ENCODE peak calls at places on chromosome 5, in five cellular contexts. G is OCI-LY7, C is MM.1S, K is PC-3, Z is SK-N-SH. J is an unnamed sample.

GRCh38 chr5:14429102-14429501 is 152.5 kb upstream of the OTULINL start:
- DNase-seq in G (no peak), C (no peak), K (no peak), Z (peak; percentile 59), J (no peak)

GRCh38 chr5:149322518-149322917 is 22.8 kb upstream of the GRPEL2 start:
- DNase-seq in G (no peak), C (no peak), K (no peak), Z (no peak), J (peak; percentile 45)

GRCh38 chr5:178590141-178590923 is at the start of gene COL23A1:
- DNase-seq in G (no peak), C (no peak), K (peak; percentile 40), Z (peak; percentile 90), J (peak; percentile 86)

GRCh38 chr5:88388476-88389170 is 120.0 kb upstream of the TMEM161B start:
- DNase-seq in G (no peak), C (no peak), K (no peak), Z (no peak), J (peak; percentile 95)

GRCh38 chr5:174832811-174833210 is 108.4 kb downstream of the MSX2 start:
- DNase-seq in G (no peak), C (no peak), K (no peak), Z (no peak), J (no peak)

GRCh38 chr5:176446884-176447537 is 1.2 kb upstream of the FAF2 start:
- DNase-seq in G (no peak), C (no peak), K (no peak), Z (no peak), J (peak; percentile 36)

GRCh38 chr5:33310471-33310870 is 130.3 kb upstream of the TARS1 start:
- DNase-seq in G (no peak), C (no peak), K (peak; percentile 86), Z (no peak), J (no peak)

GRCh38 chr5:168292783-168293696 is 1.6 kb downstream of the WWC1 start:
- DNase-seq in G (no peak), C (no peak), K (no peak), Z (peak; percentile 40), J (peak; percentile 54)

GRCh38 chr5:141135030-141135717 is at the start of gene PCDHB5:
- DNase-seq in G (no peak), C (no peak), K (no peak), Z (no peak), J (peak; percentile 94)

GRCh38 chr5:45622365-45622764 is 73.8 kb downstream of the HCN1 start:
- DNase-seq in G (no peak), C (no peak), K (no peak), Z (no peak), J (no peak)

GRCh38 chr5:153537225-153537624 is 46.8 kb downstream of the GRIA1 start:
- DNase-seq in G (no peak), C (no peak), K (no peak), Z (no peak), J (no peak)

GRCh38 chr5:39755452-39755851 is 330.7 kb upstream of the DAB2 start:
- DNase-seq in G (no peak), C (no peak), K (peak; percentile 32), Z (no peak), J (no peak)

GRCh38 chr5:154713615-154714125 is 41.5 kb upstream of the LARP1 start:
- DNase-seq in G (no peak), C (no peak), K (no peak), Z (no peak), J (peak; percentile 11)

GRCh38 chr5:109859537-109859936 is 169.8 kb downstream of the MAN2A1 start:
- DNase-seq in G (no peak), C (no peak), K (no peak), Z (no peak), J (no peak)

GRCh38 chr5:8461543-8461942 is 592.6 kb downstream of the MTRR start:
- DNase-seq in G (no peak), C (no peak), K (peak; percentile 29), Z (no peak), J (no peak)

GRCh38 chr5:8456846-8457186 is 587.9 kb downstream of the MTRR start:
- DNase-seq in G (no peak), C (no peak), K (no peak), Z (no peak), J (no peak)

GRCh38 chr5:8462565-8462964 is 593.6 kb downstream of the MTRR start:
- DNase-seq in G (no peak), C (no peak), K (peak; percentile 68), Z (no peak), J (no peak)

GRCh38 chr5:8458038-8458383 is 589.1 kb downstream of the MTRR start:
- DNase-seq in G (no peak), C (no peak), K (no peak), Z (no peak), J (peak; percentile 31)

GRCh38 chr5:8457187-8458037 is 588.5 kb downstream of the MTRR start:
- DNase-seq in G (no peak), C (no peak), K (no peak), Z (peak; percentile 97), J (peak; percentile 83)
- TF ChIP-seq EZH2phosphoT487 in G (no peak), C (no peak), K (no peak), Z (no peak), J (no peak)

DNA sequence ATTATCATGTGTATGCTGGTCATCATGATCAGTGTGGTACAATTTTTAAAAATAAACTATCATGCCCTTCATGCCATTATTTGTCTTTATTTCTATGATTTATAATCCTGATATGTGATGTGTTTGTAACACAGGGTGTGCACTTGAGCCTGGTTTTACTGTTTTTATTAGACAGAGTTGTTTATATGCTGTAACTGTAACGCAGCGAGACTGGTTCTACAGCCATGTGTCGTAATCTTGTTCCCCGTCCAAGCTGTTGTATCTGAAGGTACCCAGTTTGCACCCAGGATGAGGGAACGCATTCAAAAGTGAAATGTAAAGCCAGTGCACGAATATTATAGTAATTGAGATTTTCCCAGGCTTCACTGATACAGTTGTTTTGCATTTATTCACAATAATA is 28.2 kb downstream of the SNX18 start:
- DNase-seq in G (no peak), C (no peak), K (peak; percentile 29), Z (no peak), J (no peak)
- TF ChIP-seq EZH2phosphoT487 in G (no peak), C (no peak), K (no peak), Z (no peak), J (no peak)

GRCh38 chr5:180090769-180091546 is 19.4 kb upstream of the RNF130 start:
- DNase-seq in G (peak; percentile 36), C (peak; percentile 63), K (peak; percentile 54), Z (no peak), J (peak; percentile 89)
- TF ChIP-seq EZH2phosphoT487 in G (no peak), C (no peak), K (no peak), Z (no peak), J (no peak)

GRCh38 chr5:103450333-103451061 is 112.1 kb downstream of the NUDT12 start:
- DNase-seq in G (no peak), C (no peak), K (peak; percentile 87), Z (no peak), J (no peak)
- TF ChIP-seq EZH2phosphoT487 in G (no peak), C (no peak), K (no peak), Z (no peak), J (no peak)

DNA sequence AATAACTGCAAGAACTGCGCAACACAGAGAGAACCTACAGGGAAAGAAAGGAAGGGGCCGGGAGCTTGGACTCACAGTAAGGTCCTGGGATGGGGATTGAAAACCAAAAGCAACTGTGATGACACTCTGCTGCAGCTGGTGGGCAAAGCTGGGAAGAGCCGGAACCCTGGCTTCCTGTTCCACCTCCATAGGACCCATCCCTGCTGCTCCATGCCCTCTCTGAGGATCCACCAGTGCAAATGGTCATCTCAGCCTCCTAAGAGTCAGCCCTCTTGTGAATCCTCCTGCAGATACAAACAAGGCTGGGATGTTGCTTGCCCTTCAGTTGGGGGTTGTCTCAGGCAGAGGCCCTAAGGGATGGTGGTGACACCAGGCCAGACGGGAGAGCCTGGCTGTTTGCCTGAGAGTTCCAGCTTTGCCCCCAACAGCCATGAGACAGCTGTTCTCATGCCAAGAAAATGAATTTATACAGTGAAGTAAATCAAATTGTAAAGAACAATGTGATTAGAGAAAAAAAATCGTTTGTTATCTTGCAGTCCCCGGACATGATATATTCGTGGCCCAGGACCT is 90.8 kb downstream of the TENT4A start:
- DNase-seq in G (no peak), C (no peak), K (no peak), Z (peak; percentile 36), J (no peak)
- TF ChIP-seq EZH2phosphoT487 in G (no peak), C (no peak), K (no peak), Z (no peak), J (no peak)

DNA sequence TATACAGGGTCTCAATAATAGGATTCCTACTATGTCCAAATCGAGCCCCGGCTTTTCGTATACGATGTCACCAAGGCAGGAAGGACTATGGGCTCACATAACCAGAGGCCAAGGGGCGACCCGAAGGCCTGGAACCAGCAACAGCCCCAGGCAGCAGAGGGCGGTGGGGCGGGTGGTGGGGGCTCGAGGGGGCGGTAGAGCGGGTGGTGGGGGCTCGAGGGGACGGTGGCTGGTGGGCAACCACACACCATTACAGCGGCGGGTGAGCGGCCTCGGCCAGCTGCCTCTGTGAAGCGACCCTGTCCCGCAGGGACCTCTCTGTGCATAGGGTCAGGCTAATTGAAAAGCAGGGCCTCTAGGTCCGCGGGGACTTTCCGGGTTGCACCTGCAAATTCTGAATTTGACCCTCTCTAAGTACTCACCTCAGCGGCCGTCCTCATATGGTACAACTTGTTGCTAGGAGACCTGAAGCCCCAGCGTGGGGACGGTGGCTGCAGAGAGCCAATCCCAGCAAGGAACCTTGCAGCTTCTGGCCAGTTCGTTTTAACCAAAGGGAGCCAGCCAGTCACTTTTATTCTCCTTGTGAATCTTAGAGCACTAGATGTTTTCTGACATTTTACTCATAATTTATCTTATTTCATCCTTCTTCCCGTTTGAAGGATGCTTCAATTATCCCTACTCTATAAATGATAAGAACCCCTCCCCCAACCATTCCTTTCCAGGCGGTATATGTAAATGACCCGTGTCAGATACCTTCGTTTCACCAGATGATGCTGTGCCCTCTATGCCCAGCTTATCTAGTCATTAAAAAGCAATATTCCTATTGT is at the start of gene NME5:
- DNase-seq in G (no peak), C (peak; percentile 75), K (peak; percentile 20), Z (peak; percentile 88), J (peak; percentile 90)
- TF ChIP-seq EZH2phosphoT487 in G (no peak), C (no peak), K (no peak), Z (no peak), J (no peak)

DNA sequence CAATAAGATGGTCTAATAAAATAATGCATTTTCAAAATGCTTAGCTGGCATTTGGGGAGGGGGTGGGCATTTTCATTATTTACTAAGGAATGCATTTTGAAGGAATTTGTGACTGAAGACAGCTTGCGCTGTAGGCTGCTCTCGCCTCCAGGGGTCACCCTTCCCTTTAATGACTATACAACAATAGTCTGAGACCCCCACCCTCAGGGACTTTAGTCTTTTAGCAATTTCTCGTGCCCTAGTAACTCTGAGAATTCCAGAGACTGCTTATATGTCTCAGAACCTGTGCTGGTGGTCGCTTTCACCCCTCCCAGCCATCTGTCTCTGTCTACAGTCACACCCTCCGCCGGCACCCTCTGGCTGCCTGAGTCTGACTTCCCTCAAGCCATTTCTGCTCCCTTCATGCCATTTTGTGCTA is 671.5 kb downstream of the NR2F1-AS1 start:
- DNase-seq in G (peak; percentile 25), C (no peak), K (peak; percentile 29), Z (peak; percentile 14), J (peak; percentile 91)
- TF ChIP-seq EZH2phosphoT487 in G (no peak), C (no peak), K (no peak), Z (no peak), J (no peak)

GRCh38 chr5:172945151-172945550 is 14.1 kb upstream of the RPL26L1 start:
- DNase-seq in G (no peak), C (no peak), K (no peak), Z (no peak), J (no peak)
- TF ChIP-seq EZH2phosphoT487 in G (no peak), C (no peak), K (no peak), Z (no peak), J (no peak)

GRCh38 chr5:112174959-112175594 is 244.0 kb downstream of the EPB41L4A start:
- DNase-seq in G (peak; percentile 81), C (peak; percentile 53), K (peak; percentile 67), Z (peak; percentile 67), J (peak; percentile 89)
- TF ChIP-seq EZH2phosphoT487 in G (no peak), C (no peak), K (no peak), Z (no peak), J (no peak)